ENCODE peak calls at places on chromosome 4, in ten cellular contexts. W is H4; G is ACHN; K is activated naive CD8-positive, alpha-beta T cell treated with anti-CD3 and anti-CD28 coated beads for 36 hours; I is AG09309; C is NCI-H1092 treated with DMSO at 0.1 percent for 48 hours; O is GF-D8; N is T-cell; V is anterior cingulate cortex; F is pancreas. Z is an unnamed sample.

GRCh38 chr4:6906046-6906445 is 3.6 kb upstream of the TBC1D14 start:
- DNase-seq in W (no peak), G (no peak), K (no peak), I (no peak), C (peak; percentile 51), O (no peak), N (no peak), V (no peak), F (no peak), Z (no peak)

GRCh38 chr4:185343726-185344581 is 51.8 kb downstream of the LRP2BP start:
- DNase-seq in W (no peak), G (no peak), K (no peak), I (peak; percentile 33), C (no peak), O (no peak), N (no peak), V (no peak), F (no peak), Z (no peak)

GRCh38 chr4:19888587-19888986 is 363.1 kb upstream of the SLIT2 start:
- DNase-seq in W (peak; percentile 27), G (no peak), K (no peak), I (no peak), C (no peak), O (no peak), N (no peak), V (no peak), F (no peak), Z (no peak)

GRCh38 chr4:118381902-118382301 is 29.1 kb upstream of the PRSS12 start:
- DNase-seq in W (no peak), G (no peak), K (no peak), I (no peak), C (no peak), O (no peak), N (no peak), V (no peak), F (no peak), Z (no peak)

GRCh38 chr4:41006141-41006540 is 208.2 kb downstream of the APBB2 start:
- DNase-seq in W (no peak), G (no peak), K (no peak), I (no peak), C (no peak), O (no peak), N (no peak), V (no peak), F (no peak), Z (no peak)

GRCh38 chr4:183852910-183853555 is 52.1 kb upstream of the STOX2 start:
- DNase-seq in W (no peak), G (no peak), K (no peak), I (no peak), C (no peak), O (no peak), N (no peak), V (no peak), F (no peak), Z (no peak)

GRCh38 chr4:26022346-26022891 is 108.4 kb downstream of the SMIM20 start:
- DNase-seq in W (peak; percentile 82), G (no peak), K (no peak), I (peak; percentile 48), C (peak; percentile 77), O (no peak), N (no peak), V (no peak), F (peak; percentile 57), Z (no peak)

GRCh38 chr4:150078041-150078995 is at the start of gene DCLK2:
- DNase-seq in W (peak; percentile 75), G (peak; percentile 75), K (peak; percentile 14), I (peak; percentile 62), C (peak; percentile 85), O (no peak), N (no peak), V (peak; percentile 77), F (peak; percentile 75), Z (no peak)

GRCh38 chr4:20043992-20044391 is 207.7 kb upstream of the SLIT2 start:
- DNase-seq in W (no peak), G (no peak), K (no peak), I (no peak), C (no peak), O (no peak), N (no peak), V (no peak), F (no peak), Z (no peak)

GRCh38 chr4:185950891-185951290 is 118.1 kb upstream of the TLR3 start:
- DNase-seq in W (no peak), G (no peak), K (no peak), I (no peak), C (no peak), O (no peak), N (no peak), V (no peak), F (no peak), Z (no peak)

GRCh38 chr4:848307-848691 is 22.4 kb upstream of the CPLX1 start:
- DNase-seq in W (no peak), G (no peak), K (no peak), I (no peak), C (no peak), O (no peak), N (no peak), V (no peak), F (no peak), Z (no peak)

GRCh38 chr4:87179751-87180150 is 40.7 kb downstream of the KLHL8 start:
- DNase-seq in W (peak; percentile 6), G (no peak), K (no peak), I (peak; percentile 17), C (no peak), O (no peak), N (no peak), V (no peak), F (no peak), Z (no peak)

GRCh38 chr4:131248314-131248713 is 1900.8 kb upstream of the PCDH10 start:
- DNase-seq in W (no peak), G (no peak), K (no peak), I (no peak), C (no peak), O (no peak), N (no peak), V (no peak), F (no peak), Z (no peak)

GRCh38 chr4:105186701-105187158 is 40.1 kb downstream of the TET2 start:
- DNase-seq in W (no peak), G (peak; percentile 32), K (no peak), I (no peak), C (no peak), O (no peak), N (no peak), V (no peak), F (peak; percentile 15), Z (no peak)

GRCh38 chr4:8708401-8709021 is 115.9 kb downstream of the CPZ start:
- DNase-seq in W (no peak), G (no peak), K (no peak), I (no peak), C (no peak), O (no peak), N (no peak), V (no peak), F (no peak), Z (no peak)

GRCh38 chr4:119872344-119873031 is 194.2 kb downstream of the MAD2L1 start:
- DNase-seq in W (no peak), G (no peak), K (no peak), I (no peak), C (no peak), O (no peak), N (no peak), V (no peak), F (no peak), Z (no peak)

GRCh38 chr4:7625073-7625472 is 190.3 kb upstream of the PSAPL1 start:
- DNase-seq in W (no peak), G (no peak), K (no peak), I (peak; percentile 21), C (peak; percentile 45), O (no peak), N (no peak), V (no peak), F (no peak), Z (no peak)

GRCh38 chr4:81743731-81744465 is 272.2 kb upstream of the RASGEF1B start:
- DNase-seq in W (no peak), G (no peak), K (no peak), I (no peak), C (no peak), O (no peak), N (no peak), V (no peak), F (no peak), Z (no peak)

GRCh38 chr4:16048639-16049448 is 35.0 kb downstream of the PROM1 start:
- DNase-seq in W (no peak), G (no peak), K (no peak), I (no peak), C (no peak), O (no peak), N (no peak), V (no peak), F (no peak), Z (no peak)

GRCh38 chr4:186078977-186079697 is 10.2 kb downstream of the TLR3 start:
- DNase-seq in W (no peak), G (no peak), K (no peak), I (no peak), C (no peak), O (no peak), N (no peak), V (no peak), F (no peak), Z (no peak)

GRCh38 chr4:186134254-186134653 is 29.8 kb downstream of the FAM149A start:
- DNase-seq in W (no peak), G (no peak), K (no peak), I (no peak), C (no peak), O (no peak), N (no peak), V (no peak), F (no peak), Z (no peak)

GRCh38 chr4:35520059-35520458 is 724.3 kb downstream of the ARAP2 start:
- DNase-seq in W (no peak), G (no peak), K (no peak), I (no peak), C (no peak), O (no peak), N (no peak), V (no peak), F (no peak), Z (no peak)

GRCh38 chr4:111605111-111605510 is 540.1 kb upstream of the FAM241A start:
- DNase-seq in W (no peak), G (no peak), K (no peak), I (no peak), C (no peak), O (no peak), N (no peak), V (no peak), F (no peak), Z (no peak)

GRCh38 chr4:140049024-140049923 is 104.7 kb downstream of the MAML3 start:
- DNase-seq in W (no peak), G (no peak), K (peak; percentile 51), I (no peak), C (peak; percentile 95), O (peak; percentile 35), N (peak; percentile 33), V (peak; percentile 50), F (peak; percentile 54), Z (no peak)

GRCh38 chr4:19239565-19239964 is 1012.1 kb upstream of the SLIT2 start:
- DNase-seq in W (no peak), G (no peak), K (no peak), I (peak; percentile 20), C (no peak), O (no peak), N (no peak), V (no peak), F (no peak), Z (no peak)

GRCh38 chr4:71860643-71861042 is 76.8 kb upstream of the GC start:
- DNase-seq in W (no peak), G (peak; percentile 16), K (no peak), I (no peak), C (no peak), O (no peak), N (no peak), V (no peak), F (no peak), Z (no peak)

GRCh38 chr4:159401791-159402380 is 299.0 kb downstream of the RAPGEF2 start:
- DNase-seq in W (peak; percentile 20), G (peak; percentile 77), K (no peak), I (peak; percentile 69), C (no peak), O (no peak), N (no peak), V (no peak), F (no peak), Z (no peak)

GRCh38 chr4:1404573-1405248 is 1.5 kb downstream of the NKX1-1 start:
- DNase-seq in W (no peak), G (no peak), K (no peak), I (no peak), C (no peak), O (no peak), N (no peak), V (no peak), F (peak; percentile 11), Z (no peak)